ENCODE peak calls at places on chromosomes 2 and 18, in four cellular contexts. G is heart left ventricle, M is SJCRH30, T is kidney. U is an unnamed sample. For H3K4me1, the result is how much of the 10 kb centered on the place peaks cover.

GRCh38 chr18:24982831-24983230 is 369.1 kb downstream of the ZNF521 start:
- DNase-seq in G (no peak), M (no peak), T (no peak), U (no peak)

GRCh38 chr2:218261424-218262273 is 834 bp downstream of the GPBAR1 start:
- DNase-seq in G (no peak), M (peak), T (no peak), U (no peak)

GRCh38 chr2:203710211-203710610 is 3.8 kb downstream of the CD28 start:
- DNase-seq in G (no peak), M (no peak), T (no peak), U (no peak)

GRCh38 chr2:160394153-160394552 is 99.5 kb downstream of the RBMS1 start:
- DNase-seq in G (no peak), M (no peak), T (no peak), U (no peak)

GRCh38 chr2:102004588-102004987 is 12.8 kb downstream of the IL1R2 start:
- DNase-seq in G (no peak), M (no peak), T (no peak), U (no peak)

GRCh38 chr2:63163231-63163845 is 112.7 kb downstream of the OTX1 start:
- DNase-seq in G (no peak), M (no peak), T (no peak), U (no peak)

GRCh38 chr2:75606851-75607798 is 39.5 kb upstream of the MRPL19 start:
- DNase-seq in G (no peak), M (no peak), T (no peak), U (no peak)

GRCh38 chr2:207766697-207767460 is 2.8 kb downstream of the FZD5 start:
- DNase-seq in G (peak), M (no peak), T (peak), U (peak)

GRCh38 chr2:82316573-82317371 is 2012.2 kb upstream of the LRRTM1 start:
- DNase-seq in G (no peak), M (no peak), T (no peak), U (no peak)

GRCh38 chr2:70143314-70144150 is 47.3 kb downstream of the C2orf42 start:
- DNase-seq in G (peak), M (peak), T (peak), U (peak)

GRCh38 chr2:27977623-27978312 is 87.2 kb downstream of the BABAM2 start:
- DNase-seq in G (no peak), M (no peak), T (no peak), U (no peak)

GRCh38 chr2:37781028-37781427 is 109.6 kb upstream of the CDC42EP3 start:
- DNase-seq in G (no peak), M (peak), T (no peak), U (no peak)

GRCh38 chr18:78764544-78764943 is 215.1 kb upstream of the SALL3 start:
- DNase-seq in G (no peak), M (no peak), T (no peak), U (no peak)

GRCh38 chr2:8193686-8194615 is 487.9 kb upstream of the ID2 start:
- DNase-seq in G (no peak), M (no peak), T (no peak), U (no peak)

GRCh38 chr2:235008584-235009044 is 56.8 kb downstream of the SH3BP4 start:
- DNase-seq in G (no peak), M (peak), T (peak), U (no peak)
- H3K27ac ChIP-seq in G (no peak), M (peak), T (no peak), U (no peak)

DNA sequence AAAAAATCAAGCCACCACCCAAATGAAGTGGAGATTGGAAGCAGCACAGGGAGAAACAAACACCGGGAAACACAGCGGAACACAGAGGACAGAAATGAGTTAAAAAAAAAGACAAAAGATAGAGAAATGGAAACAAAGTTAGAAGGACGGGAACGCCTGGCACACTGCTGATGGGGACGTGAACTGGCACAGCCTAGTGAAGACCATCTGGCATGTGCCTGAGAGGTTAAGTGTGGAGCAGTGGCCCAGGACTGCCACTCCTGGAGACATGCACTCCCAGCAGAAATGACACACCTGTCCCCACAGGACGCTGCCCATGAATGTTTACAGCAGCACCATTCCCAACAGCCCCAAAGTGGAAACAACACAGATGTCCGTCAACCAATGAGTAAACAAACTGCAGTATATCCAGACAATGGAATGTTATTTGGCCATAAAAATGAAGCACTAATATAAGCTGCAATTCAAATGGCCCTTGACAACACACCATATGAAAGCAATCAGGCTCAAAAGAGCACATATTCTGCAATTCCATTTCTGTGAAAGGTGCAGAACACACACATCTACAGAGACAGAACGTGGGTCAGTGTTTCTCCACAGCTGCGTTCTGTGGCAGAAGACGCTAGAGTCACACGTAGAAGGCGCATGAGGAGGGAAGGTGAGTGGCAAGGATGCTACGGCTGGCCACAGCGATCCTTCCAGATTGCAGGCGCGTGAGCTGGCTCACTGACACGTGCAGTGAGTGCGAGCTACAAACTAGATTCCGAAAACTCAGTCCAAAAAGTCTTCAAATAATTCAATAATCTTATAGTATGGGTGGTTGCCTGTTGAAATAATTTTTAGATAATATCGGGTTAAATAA is 24.6 kb downstream of the THAP4 start:
- DNase-seq in G (no peak), M (no peak), T (no peak), U (no peak)
- H3K4me1 ChIP-seq in G (under half), M (under half), T (under half), U (under half)

DNA sequence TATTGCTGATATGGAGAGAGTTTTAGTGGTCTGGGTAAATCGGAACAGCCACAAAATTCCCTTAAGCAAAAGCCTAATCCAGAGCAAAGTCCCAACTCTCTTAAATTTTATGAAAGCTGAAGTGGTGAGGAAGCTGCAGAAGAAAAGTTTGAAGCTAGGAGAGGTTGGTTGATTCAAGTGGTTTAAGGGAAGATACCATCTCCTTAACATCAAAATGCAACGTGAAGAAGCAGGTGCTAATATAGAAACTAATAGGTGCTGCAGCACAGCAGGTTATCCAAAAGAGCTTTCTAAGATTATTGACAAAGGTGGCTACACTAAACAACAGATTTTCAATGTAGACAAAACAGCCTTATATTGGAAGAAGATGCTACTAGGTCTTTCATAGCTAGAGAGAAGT is 28.3 kb upstream of the CD8A start:
- DNase-seq in G (no peak), M (no peak), T (no peak), U (no peak)
- H3K27ac ChIP-seq in G (no peak), M (no peak), T (no peak), U (no peak)

DNA sequence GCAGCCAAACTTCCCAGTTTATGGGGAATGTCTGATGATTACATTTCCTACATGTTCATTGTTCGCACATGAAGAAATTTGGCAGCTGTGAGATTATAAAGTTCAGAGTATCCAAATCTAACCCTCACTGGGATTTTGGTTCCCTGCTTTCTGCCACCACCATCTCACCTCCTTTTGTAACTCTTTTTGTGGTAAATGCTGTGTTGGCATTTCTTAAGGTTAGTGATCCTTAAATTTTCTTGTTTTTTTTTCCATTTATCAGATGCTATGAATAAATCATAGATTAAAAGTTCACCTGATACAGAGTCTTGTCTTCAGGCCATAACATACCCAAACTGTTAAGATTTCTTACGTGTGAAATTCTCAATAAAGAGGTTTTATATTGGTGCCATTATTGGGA is 8.5 kb upstream of the TBR1 start:
- DNase-seq in G (no peak), M (no peak), T (no peak), U (no peak)
- H3K4me1 ChIP-seq in G (under half), M (under half), T (under half), U (under half)

GRCh38 chr18:7576685-7577084 is 9.6 kb downstream of the PTPRM start:
- DNase-seq in G (no peak), M (no peak), T (no peak), U (no peak)

GRCh38 chr18:7571626-7572025 is 4.5 kb downstream of the PTPRM start:
- DNase-seq in G (no peak), M (no peak), T (no peak), U (no peak)

GRCh38 chr18:7568426-7568825 is 1.3 kb downstream of the PTPRM start:
- DNase-seq in G (peak), M (peak), T (peak), U (peak)

GRCh38 chr18:7575465-7576026 is 8.4 kb downstream of the PTPRM start:
- DNase-seq in G (no peak), M (no peak), T (no peak), U (no peak)

DNA sequence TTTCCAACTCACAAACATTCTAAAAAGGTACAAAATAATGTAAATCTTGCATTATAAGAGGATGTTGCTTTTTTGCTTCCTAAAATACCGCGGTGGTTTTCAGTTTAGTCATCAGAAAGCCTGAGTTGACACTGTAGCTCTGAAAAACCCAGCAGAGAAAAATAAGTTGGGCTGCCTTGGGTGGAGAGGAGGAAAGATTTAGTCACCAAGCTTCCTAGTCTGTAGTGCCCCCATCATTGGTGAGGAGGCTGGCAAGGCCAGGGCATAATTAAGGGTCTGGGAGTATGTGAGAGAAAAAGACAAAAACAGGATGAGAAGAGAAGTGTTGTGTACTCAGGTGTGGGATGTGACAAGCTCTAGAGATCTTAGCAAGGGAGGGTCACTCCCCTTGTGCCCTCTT is 5.7 kb downstream of the PTPRM start:
- DNase-seq in G (no peak), M (no peak), T (no peak), U (no peak)
- H3K27ac ChIP-seq in G (peak), M (no peak), T (no peak), U (no peak)

GRCh38 chr2:236569593-236569973 is at the start of gene ACKR3:
- DNase-seq in G (peak), M (peak), T (peak), U (peak)
- H3K4me1 ChIP-seq in G (under half), M (under half), T (under half), U (under half)

GRCh38 chr18:12432881-12433280 is 25.2 kb downstream of the PRELID3A start:
- DNase-seq in G (no peak), M (no peak), T (no peak), U (no peak)

GRCh38 chr18:12438257-12438656 is 30.5 kb downstream of the PRELID3A start:
- DNase-seq in G (no peak), M (no peak), T (no peak), U (no peak)

GRCh38 chr18:12433829-12434540 is 26.3 kb downstream of the PRELID3A start:
- DNase-seq in G (no peak), M (no peak), T (no peak), U (peak)

GRCh38 chr18:12434541-12434929 is 26.8 kb downstream of the PRELID3A start:
- DNase-seq in G (no peak), M (no peak), T (no peak), U (no peak)

GRCh38 chr18:12435867-12436266 is 28.1 kb downstream of the PRELID3A start:
- DNase-seq in G (no peak), M (no peak), T (no peak), U (no peak)
- H3K27ac ChIP-seq in G (no peak), M (no peak), T (no peak), U (no peak)

GRCh38 chr2:190817082-190817481 is 63.5 kb upstream of the GLS start:
- DNase-seq in G (no peak), M (no peak), T (no peak), U (no peak)

GRCh38 chr2:190815223-190815622 is 65.4 kb upstream of the GLS start:
- DNase-seq in G (no peak), M (no peak), T (no peak), U (no peak)

GRCh38 chr2:190819835-190820234 is 60.8 kb upstream of the GLS start:
- DNase-seq in G (no peak), M (peak), T (no peak), U (no peak)

GRCh38 chr2:190822038-190822437 is 58.6 kb upstream of the GLS start:
- DNase-seq in G (no peak), M (no peak), T (no peak), U (no peak)

DNA sequence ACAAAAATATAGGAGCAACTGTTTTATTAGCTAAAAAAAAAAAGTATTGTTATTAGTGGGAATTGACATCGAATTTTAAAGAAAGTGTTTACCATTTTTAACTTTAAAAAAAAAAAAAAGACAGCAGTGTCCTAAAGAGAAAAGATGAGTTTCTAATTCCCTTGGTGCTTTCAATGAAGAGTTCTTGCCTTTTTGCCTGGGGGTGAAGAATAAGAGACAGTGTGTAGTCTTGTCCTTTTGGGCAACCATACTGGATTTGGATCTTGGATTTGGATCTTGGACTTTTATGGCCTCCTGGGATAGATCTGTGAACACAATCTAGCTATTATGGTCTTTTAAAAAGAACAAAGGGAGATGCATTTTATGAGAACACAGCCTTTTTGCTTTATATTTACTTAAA is 60.2 kb upstream of the GLS start:
- DNase-seq in G (no peak), M (no peak), T (no peak), U (no peak)
- H3K4me1 ChIP-seq in G (under half), M (under half), T (under half), U (under half)